ENCODE peak calls at places on chromosomes 11 and 22, in six cellular contexts. One of them, this sample, is unnamed.
A peak's percentile ranks its signal among the peaks of the same experiment; 100 is the strongest.

GRCh38 chr11:131656839-131657211 is 286.4 kb downstream of the NTM start:
- DNase-seq in AG10803: no peak
- DNase-seq in left lung: no peak
- DNase-seq in GM23248: no peak
- DNase-seq in T47D: no peak
- DNase-seq in heart left ventricle: no peak
- DNase-seq in this sample: no peak

GRCh38 chr11:119594639-119595249 is 134.3 kb downstream of the NECTIN1 start:
- DNase-seq in GM23248: peak; percentile 64
- DNase-seq in T47D: no peak
- DNase-seq in left lung: peak; percentile 55
- DNase-seq in heart left ventricle: no peak
- DNase-seq in AG10803: peak; percentile 47
- DNase-seq in this sample: peak; percentile 90

GRCh38 chr22:17143101-17143500 is 16.0 kb downstream of the HDHD5 start:
- DNase-seq in GM23248: no peak
- DNase-seq in AG10803: no peak
- DNase-seq in heart left ventricle: no peak
- DNase-seq in left lung: no peak
- DNase-seq in T47D: no peak
- DNase-seq in this sample: no peak

GRCh38 chr11:133894956-133895549 is 49.7 kb upstream of the SPATA19 start:
- DNase-seq in GM23248: no peak
- DNase-seq in heart left ventricle: no peak
- DNase-seq in AG10803: no peak
- DNase-seq in T47D: peak; percentile 72
- DNase-seq in left lung: no peak
- DNase-seq in this sample: no peak

GRCh38 chr11:96213500-96213899 is 129.5 kb downstream of the MAML2 start:
- DNase-seq in left lung: no peak
- DNase-seq in GM23248: peak; percentile 86
- DNase-seq in heart left ventricle: no peak
- DNase-seq in AG10803: peak; percentile 66
- DNase-seq in T47D: no peak
- DNase-seq in this sample: peak; percentile 90

GRCh38 chr11:60739114-60739513 is 14.6 kb downstream of the MS4A18 start:
- DNase-seq in T47D: no peak
- DNase-seq in left lung: no peak
- DNase-seq in heart left ventricle: no peak
- DNase-seq in AG10803: no peak
- DNase-seq in GM23248: no peak
- DNase-seq in this sample: no peak

GRCh38 chr22:24090581-24090980 is 79.5 kb downstream of the CABIN1 start:
- DNase-seq in heart left ventricle: no peak
- DNase-seq in left lung: no peak
- DNase-seq in GM23248: no peak
- DNase-seq in T47D: no peak
- DNase-seq in AG10803: no peak
- DNase-seq in this sample: no peak

GRCh38 chr22:50197856-50198623 is 2.8 kb upstream of the SELENOO start:
- DNase-seq in left lung: no peak
- DNase-seq in heart left ventricle: no peak
- DNase-seq in AG10803: no peak
- DNase-seq in T47D: no peak
- DNase-seq in GM23248: no peak
- DNase-seq in this sample: no peak

GRCh38 chr11:8794677-8795103 is 112.1 kb downstream of the RPL27A start:
- DNase-seq in heart left ventricle: no peak
- DNase-seq in left lung: no peak
- DNase-seq in GM23248: no peak
- DNase-seq in T47D: peak; percentile 9
- DNase-seq in AG10803: no peak
- DNase-seq in this sample: no peak

This sample was measured in fibroblast of the aortic adventitia.